ENCODE peak calls at places on chromosome 11, in ten cellular contexts. L is sigmoid colon, Q is right lobe of liver, T is heart left ventricle, K is prostate gland, P is body of pancreas, F is tibial nerve, V is IMR-90, Z is adrenal gland, D is gastrocnemius medialis. N is an unnamed sample.
A peak's percentile ranks its signal among the peaks of the same experiment; 100 is the strongest.

GRCh38 chr11:70545626-70545945 is 147.3 kb downstream of the CTTN start:
- DNase-seq in L (no peak), K (no peak), P (no peak), Q (no peak), V (no peak), T (no peak), F (no peak), D (no peak), Z (no peak), N (no peak)

GRCh38 chr11:46247664-46248063 is 29.8 kb upstream of the CREB3L1 start:
- DNase-seq in V (peak; percentile 54), T (no peak), L (no peak), K (peak; percentile 78), P (peak; percentile 84), F (no peak), Z (peak; percentile 81), Q (no peak), D (no peak), N (no peak)

GRCh38 chr11:19326499-19326898 is 85.8 kb upstream of the E2F8 start:
- DNase-seq in Q (no peak), P (no peak), L (no peak), D (no peak), T (no peak), V (peak; percentile 29), K (no peak), Z (no peak), F (no peak), N (no peak)

GRCh38 chr11:36564376-36565032 is 3.3 kb upstream of the RAG1 start:
- DNase-seq in Z (peak; percentile 81), F (no peak), D (peak; percentile 15), K (peak; percentile 50), Q (no peak), V (peak; percentile 61), T (peak; percentile 47), L (no peak), P (peak; percentile 52), N (no peak)

GRCh38 chr11:44617671-44618461 is 52.4 kb downstream of the CD82 start:
- DNase-seq in L (peak; percentile 55), Z (no peak), Q (peak; percentile 16), T (no peak), F (peak; percentile 2), P (peak; percentile 7), K (no peak), V (no peak), D (peak; percentile 10), N (no peak)

GRCh38 chr11:84894666-84895065 is 732.5 kb downstream of the DLG2 start:
- DNase-seq in K (no peak), D (no peak), Z (no peak), Q (no peak), P (no peak), T (no peak), F (no peak), L (no peak), V (no peak), N (no peak)

GRCh38 chr11:86978756-86979608 is 23.8 kb upstream of the FZD4 start:
- DNase-seq in V (peak; percentile 65), D (no peak), Z (no peak), T (no peak), Q (no peak), K (no peak), P (no peak), F (no peak), L (no peak), N (no peak)

GRCh38 chr11:68469122-68469521 is 8.6 kb downstream of the PPP6R3 start:
- DNase-seq in L (no peak), Z (no peak), K (no peak), Q (peak; percentile 29), V (peak; percentile 50), F (no peak), T (no peak), P (no peak), D (no peak), N (no peak)

GRCh38 chr11:123473941-123474668 is 44.0 kb downstream of the GRAMD1B start:
- DNase-seq in Q (no peak), L (peak; percentile 0), Z (peak; percentile 27), K (no peak), V (peak; percentile 98), P (no peak), F (no peak), D (no peak), T (no peak), N (no peak)

GRCh38 chr11:44382118-44382517 is 72.2 kb upstream of the ALX4 start:
- DNase-seq in Q (no peak), T (no peak), F (no peak), D (no peak), Z (no peak), K (no peak), L (no peak), P (no peak), V (no peak), N (no peak)

GRCh38 chr11:71144736-71145135 is 107.6 kb downstream of the SHANK2 start:
- DNase-seq in F (no peak), Q (no peak), L (no peak), T (no peak), P (no peak), D (no peak), V (no peak), K (no peak), Z (no peak), N (no peak)

GRCh38 chr11:93389737-93390136 is 59.2 kb downstream of the DEUP1 start:
- DNase-seq in Z (no peak), L (no peak), V (no peak), T (no peak), Q (no peak), D (no peak), P (no peak), F (no peak), K (no peak), N (no peak)

GRCh38 chr11:34437224-34437879 is 1.4 kb upstream of the CAT start:
- DNase-seq in L (no peak), P (no peak), V (no peak), F (no peak), T (no peak), Q (no peak), Z (no peak), K (no peak), D (no peak), N (no peak)

GRCh38 chr11:4559527-4560440 is 14.8 kb downstream of the OR52M1 start:
- DNase-seq in K (no peak), Z (no peak), Q (no peak), L (no peak), F (no peak), V (no peak), D (no peak), T (no peak), P (peak; percentile 35), N (no peak)
- H3K27ac ChIP-seq in K (peak overlapping the region; percentile 14), Z (no peak overlapping the region), Q (no peak overlapping the region), L (no peak overlapping the region), F (no peak overlapping the region), V (no peak overlapping the region), D (no peak overlapping the region), T (no peak overlapping the region), P (peak overlapping the region; percentile 23), N (no peak overlapping the region)

DNA sequence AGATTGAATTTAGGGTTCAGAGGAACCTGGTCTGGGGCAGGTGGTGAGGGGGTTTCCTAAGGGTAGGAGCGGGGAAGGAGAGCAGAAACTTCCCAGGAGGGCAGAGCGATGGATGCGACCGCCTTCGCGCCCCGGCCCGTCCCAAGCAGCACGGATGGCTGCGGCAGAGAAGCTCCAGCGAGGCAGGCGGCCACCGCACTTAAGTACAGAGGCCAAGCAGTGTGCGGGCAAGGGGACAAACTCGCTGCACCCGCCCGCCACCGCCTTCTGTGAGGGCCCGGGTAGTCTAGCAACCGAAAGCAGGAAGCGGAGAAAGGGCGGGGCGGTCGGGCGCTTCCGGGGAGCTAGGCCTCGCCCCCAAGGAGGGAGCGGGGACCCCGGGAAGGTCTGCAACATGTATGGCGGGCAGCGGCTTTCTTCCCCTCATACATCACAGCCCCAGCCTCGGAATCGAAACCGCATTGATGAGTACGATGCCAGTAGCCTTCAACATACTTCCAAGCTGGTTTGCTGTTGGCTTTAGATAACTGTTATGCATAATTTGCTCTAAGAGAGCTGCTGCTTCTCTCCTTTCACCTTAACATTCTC is at the start of gene AGBL2:
- DNase-seq in Q (peak; percentile 77), P (peak; percentile 76), V (peak; percentile 50), T (peak; percentile 81), L (peak; percentile 86), Z (peak; percentile 79), K (peak; percentile 52), D (peak; percentile 46), F (peak; percentile 25), N (no peak)
- TF ChIP-seq POLR2A in Q (peak; percentile 49), P (peak; percentile 52), V (no peak), T (no peak), L (peak; percentile 8), Z (no peak), K (peak; percentile 67), D (no peak), F (no peak), N (no peak)

DNA sequence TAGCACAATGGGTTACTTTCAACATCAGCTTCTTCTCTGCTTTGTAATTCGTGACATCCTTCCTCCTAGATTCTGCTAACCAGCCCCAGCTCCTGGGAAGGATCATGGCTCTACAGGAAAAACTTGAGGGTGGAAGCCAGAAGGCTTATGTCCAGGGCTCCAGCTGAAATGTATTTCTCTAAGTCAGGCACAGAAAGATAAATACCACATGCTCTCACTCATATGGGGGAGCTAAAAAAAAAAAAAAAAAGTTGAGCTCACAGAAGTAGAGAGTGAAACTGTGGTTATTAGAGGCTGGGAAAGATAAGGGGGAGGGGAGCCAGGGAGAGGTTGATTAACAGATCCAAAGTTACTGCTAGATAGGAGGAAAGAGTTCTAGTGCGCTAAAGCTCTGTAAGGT is 74.9 kb downstream of the DSCAML1 start:
- DNase-seq in D (no peak), P (no peak), Q (no peak), T (no peak), V (no peak), F (no peak), Z (no peak), K (no peak), L (peak; percentile 76), N (no peak)
- H3K27ac ChIP-seq in D (no peak overlapping the region), P (no peak overlapping the region), Q (no peak overlapping the region), T (no peak overlapping the region), V (no peak overlapping the region), F (no peak overlapping the region), Z (no peak overlapping the region), K (no peak overlapping the region), L (peak overlapping the region; percentile 46), N (no peak overlapping the region)

GRCh38 chr11:641806-642370 is 4.8 kb downstream of the DRD4 start:
- DNase-seq in F (no peak), D (no peak), T (no peak), L (no peak), Q (no peak), Z (no peak), V (no peak), P (no peak), K (no peak), N (no peak)

GRCh38 chr11:639324-639977 is 2.4 kb downstream of the DRD4 start:
- DNase-seq in P (no peak), T (no peak), D (no peak), Q (no peak), K (no peak), L (no peak), Z (no peak), V (no peak), F (no peak), N (no peak)

GRCh38 chr11:637593-638507 is 781 bp downstream of the DRD4 start:
- DNase-seq in P (no peak), K (no peak), T (no peak), Z (no peak), L (no peak), D (no peak), F (no peak), Q (peak; percentile 33), V (no peak), N (no peak)

GRCh38 chr11:638616-639323 is 1.7 kb downstream of the DRD4 start:
- DNase-seq in F (no peak), Z (no peak), P (no peak), L (no peak), D (no peak), V (no peak), Q (no peak), T (no peak), K (no peak), N (no peak)

GRCh38 chr11:640021-640706 is 3.1 kb downstream of the DRD4 start:
- DNase-seq in D (no peak), V (no peak), F (no peak), K (no peak), L (no peak), T (no peak), Q (no peak), Z (no peak), P (no peak), N (no peak)
- TF ChIP-seq POLR2A in D (no peak), V (no peak), F (no peak), K (no peak), L (no peak), T (no peak), Q (no peak), Z (no peak), P (no peak), N (no peak)